ENCODE peak calls at places on chromosomes 2 and 18, in six cellular contexts. K is H9, T is neuronal stem cell, C is mesenchymal stem cell, Z is mesendoderm, Q is H1. E is an unnamed sample.

GRCh38 chr2:104504331-104505073 is 349.4 kb upstream of the POU3F3 start:
- DNase-seq in K (no peak), T (no peak), C (no peak), Q (no peak), Z (no peak), E (no peak)

GRCh38 chr2:232483296-232483922 is 4.2 kb downstream of the ECEL1 start:
- DNase-seq in Q (no peak), Z (no peak), K (peak), C (no peak), T (no peak), E (no peak)

GRCh38 chr2:9693138-9693520 is 62.3 kb upstream of the YWHAQ start:
- DNase-seq in C (peak), Z (no peak), T (no peak), Q (no peak), K (no peak), E (peak)

GRCh38 chr18:32998285-32998684 is 225.5 kb upstream of the KLHL14 start:
- DNase-seq in K (no peak), C (no peak), Q (no peak), T (no peak), Z (peak), E (no peak)

GRCh38 chr18:69874058-69874457 is 73.6 kb downstream of the CD226 start:
- DNase-seq in T (no peak), Z (peak), C (peak), Q (no peak), K (no peak), E (peak)

GRCh38 chr2:182666674-182667320 is 49.3 kb upstream of the DNAJC10 start:
- DNase-seq in Z (peak), C (peak), T (no peak), Q (no peak), K (no peak), E (peak)

GRCh38 chr2:201860541-201861154 is 54.3 kb downstream of the CDK15 start:
- DNase-seq in K (peak), C (peak), Z (peak), T (peak), Q (peak), E (peak)

GRCh38 chr2:197804049-197804757 is at the start of gene PLCL1:
- DNase-seq in T (peak), C (peak), K (peak), Z (peak), Q (peak), E (peak)

GRCh38 chr2:37713258-37713700 is 41.8 kb upstream of the CDC42EP3 start:
- DNase-seq in T (no peak), Q (no peak), C (peak), Z (no peak), K (no peak), E (peak)

GRCh38 chr2:126687086-126687485 is 31.1 kb downstream of the GYPC start:
- DNase-seq in Q (no peak), K (no peak), T (no peak), C (no peak), Z (no peak), E (peak)

GRCh38 chr2:241796610-241797138 is 12.3 kb upstream of the NEU4 start:
- DNase-seq in Z (no peak), Q (no peak), C (no peak), T (no peak), K (no peak), E (no peak)

GRCh38 chr2:159799833-159800232 is 1.8 kb upstream of the CD302 start:
- DNase-seq in Q (no peak), K (no peak), C (no peak), T (no peak), Z (no peak), E (no peak)

GRCh38 chr2:239674101-239674980 is 273.5 kb upstream of the HDAC4 start:
- DNase-seq in C (no peak), Q (no peak), Z (no peak), K (peak), T (no peak), E (no peak)

GRCh38 chr18:46702399-46702798 is 45.4 kb upstream of the LOXHD1 start:
- DNase-seq in C (no peak), K (no peak), T (no peak), Z (no peak), Q (no peak), E (no peak)
- H2BK15ac ChIP-seq in C (no peak), K (no peak), T (peak), Z (no peak), Q (no peak), E (no peak)

GRCh38 chr18:30440351-30440750 is 602.2 kb downstream of the DSC3 start:
- DNase-seq in K (no peak), Z (no peak), C (peak), T (no peak), Q (no peak), E (no peak)

GRCh38 chr18:30444544-30444943 is 598.0 kb downstream of the DSC3 start:
- DNase-seq in Q (no peak), Z (no peak), C (no peak), T (no peak), K (no peak), E (no peak)

DNA sequence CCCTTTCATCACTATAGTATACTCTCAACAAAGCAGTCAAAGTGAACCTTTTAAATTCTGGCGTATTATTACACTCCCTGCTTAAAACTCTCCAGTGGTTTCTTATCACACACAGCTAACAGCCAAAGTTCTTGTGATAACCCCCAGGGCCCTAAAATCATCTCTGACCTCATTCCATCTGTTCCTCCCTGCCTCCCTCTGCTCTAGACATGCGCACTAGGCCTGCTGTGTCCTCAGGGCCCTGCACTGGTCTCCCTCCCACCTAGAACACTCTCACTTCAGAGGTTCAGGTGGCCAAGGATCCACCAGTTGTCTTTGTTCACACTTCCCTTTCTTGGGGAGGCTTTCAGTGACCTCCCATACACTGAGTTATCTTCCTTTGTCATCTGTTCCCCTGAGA is 603.4 kb downstream of the DSC3 start:
- DNase-seq in Z (no peak), Q (no peak), T (no peak), K (no peak), C (no peak), E (no peak)
- H2BK15ac ChIP-seq in Z (no peak), Q (no peak), T (no peak), K (no peak), C (no peak), E (no peak)

GRCh38 chr2:128444044-128444771 is 125.5 kb upstream of the HS6ST1 start:
- DNase-seq in Q (no peak), T (no peak), C (no peak), Z (no peak), K (peak), E (no peak)
- H2BK15ac ChIP-seq in Q (peak), T (peak), C (no peak), Z (no peak), K (no peak), E (no peak)

GRCh38 chr18:76960528-76961035 is 138.2 kb downstream of the ZNF236 start:
- DNase-seq in K (no peak), T (no peak), C (no peak), Q (no peak), Z (no peak), E (no peak)
- H2BK15ac ChIP-seq in K (no peak), T (no peak), C (no peak), Q (peak), Z (no peak), E (no peak)

GRCh38 chr2:120908314-120908975 is 172.8 kb downstream of the GLI2 start:
- DNase-seq in Z (no peak), T (no peak), C (no peak), Q (no peak), K (no peak), E (peak)

GRCh38 chr2:120905824-120906571 is 170.3 kb downstream of the GLI2 start:
- DNase-seq in Z (no peak), K (no peak), C (no peak), T (no peak), Q (no peak), E (no peak)

GRCh38 chr2:120907822-120908221 is 172.2 kb downstream of the GLI2 start:
- DNase-seq in Z (peak), T (no peak), C (no peak), K (no peak), Q (no peak), E (no peak)

GRCh38 chr2:120905298-120905697 is 169.6 kb downstream of the GLI2 start:
- DNase-seq in Q (no peak), Z (no peak), K (no peak), C (no peak), T (no peak), E (no peak)

GRCh38 chr2:120906914-120907313 is 171.2 kb downstream of the GLI2 start:
- DNase-seq in Z (no peak), C (no peak), T (no peak), Q (no peak), K (no peak), E (no peak)
- H2BK15ac ChIP-seq in Z (no peak), C (no peak), T (no peak), Q (no peak), K (no peak), E (no peak)

GRCh38 chr18:78774741-78775141 is 204.9 kb upstream of the SALL3 start:
- DNase-seq in C (no peak), T (no peak), Q (no peak), K (no peak), Z (no peak), E (no peak)
- H2BK15ac ChIP-seq in C (no peak), T (no peak), Q (no peak), K (no peak), Z (no peak), E (no peak)

GRCh38 chr2:190682168-190682567 is 33.3 kb downstream of the NAB1 start:
- DNase-seq in Q (no peak), T (no peak), K (no peak), Z (peak), C (peak), E (peak)
- H2BK15ac ChIP-seq in Q (no peak), T (no peak), K (no peak), Z (no peak), C (no peak), E (no peak)

GRCh38 chr2:68939962-68940361 is 12.7 kb downstream of the GKN2 start:
- DNase-seq in K (no peak), Q (no peak), Z (no peak), T (no peak), C (no peak), E (no peak)
- H2BK15ac ChIP-seq in K (no peak), Q (no peak), Z (no peak), T (no peak), C (no peak), E (no peak)